ENCODE peak calls at places on chromosome 21, in six cellular contexts. C is LHCN-M2; J is AG04450; E is naive thymus-derived CD4-positive, alpha-beta T cell; U is activated CD8-positive, alpha-beta memory T cell treated with anti-CD3 and anti-CD28 coated beads for 48 hours; Z is nucleus accumbens. F is an unnamed sample.

GRCh38 chr21:38804617-38805281 is 980 bp upstream of the ETS2 start:
- DNase-seq in J (no peak), Z (peak; percentile 33), C (peak; percentile 46), E (no peak), U (no peak), F (peak; percentile 37)

GRCh38 chr21:35738342-35738961 is 321.9 kb downstream of the SETD4 start:
- DNase-seq in J (no peak), E (no peak), Z (no peak), C (no peak), U (no peak), F (no peak)

GRCh38 chr21:41836166-41837015 is 42.8 kb downstream of the PRDM15 start:
- DNase-seq in J (no peak), E (no peak), Z (no peak), C (no peak), U (no peak), F (no peak)

GRCh38 chr21:31874817-31875216 is 2.0 kb downstream of the HUNK start:
- DNase-seq in E (no peak), J (no peak), C (no peak), U (no peak), Z (no peak), F (no peak)

GRCh38 chr21:32322676-32323075 is 24.0 kb downstream of the MRAP start:
- DNase-seq in U (no peak), C (no peak), J (no peak), E (no peak), Z (no peak), F (no peak)

GRCh38 chr21:43876605-43877004 is 11.6 kb downstream of the AGPAT3 start:
- DNase-seq in Z (no peak), C (no peak), J (no peak), U (no peak), E (no peak), F (no peak)

GRCh38 chr21:31894441-31894840 is 21.6 kb downstream of the HUNK start:
- DNase-seq in Z (no peak), J (no peak), E (no peak), U (no peak), C (no peak), F (no peak)

GRCh38 chr21:37253991-37254390 is 13.1 kb downstream of the VPS26C start:
- DNase-seq in Z (no peak), E (no peak), J (peak; percentile 30), U (no peak), C (no peak), F (no peak)

GRCh38 chr21:42113926-42114409 is 42.9 kb downstream of the UMODL1 start:
- DNase-seq in Z (no peak), J (no peak), U (no peak), E (no peak), C (no peak), F (no peak)

GRCh38 chr21:32915099-32915498 is 110.6 kb upstream of the OLIG2 start:
- DNase-seq in Z (no peak), E (no peak), C (no peak), U (no peak), J (no peak), F (no peak)

GRCh38 chr21:37373539-37373938 is 7.0 kb downstream of the DYRK1A start:
- DNase-seq in J (no peak), U (no peak), E (no peak), C (peak; percentile 40), Z (no peak), F (no peak)

GRCh38 chr21:41124626-41125240 is 43.2 kb upstream of the BACE2 start:
- DNase-seq in Z (no peak), C (no peak), J (no peak), E (no peak), U (no peak), F (no peak)

GRCh38 chr21:41816583-41817165 is 49.8 kb upstream of the RIPK4 start:
- DNase-seq in E (peak; percentile 44), J (no peak), C (peak; percentile 30), U (peak; percentile 22), Z (peak; percentile 39), F (peak; percentile 43)

GRCh38 chr21:22351076-22351475 is 1352.9 kb downstream of the NCAM2 start:
- DNase-seq in J (no peak), E (no peak), C (no peak), Z (no peak), U (no peak), F (no peak)

GRCh38 chr21:45277101-45278045 is 10.3 kb downstream of the POFUT2 start:
- DNase-seq in C (no peak), Z (no peak), J (no peak), E (no peak), U (no peak), F (no peak)

GRCh38 chr21:19692231-19692630 is 1288.6 kb upstream of the TMPRSS15 start:
- DNase-seq in J (no peak), E (no peak), C (no peak), Z (no peak), U (no peak), F (no peak)

GRCh38 chr21:45356653-45357435 is 48.1 kb upstream of the COL18A1 start:
- DNase-seq in U (no peak), C (no peak), E (no peak), J (no peak), Z (no peak), F (no peak)

GRCh38 chr21:18138507-18138906 is 106.1 kb upstream of the CHODL start:
- DNase-seq in Z (no peak), J (no peak), U (no peak), E (no peak), C (no peak), F (no peak)

GRCh38 chr21:45556645-45557601 is 14.7 kb upstream of the SLC19A1 start:
- DNase-seq in C (no peak), U (no peak), Z (no peak), E (no peak), J (no peak), F (no peak)

GRCh38 chr21:18369115-18369514 is 34.5 kb downstream of the TMPRSS15 start:
- DNase-seq in J (no peak), E (no peak), U (no peak), C (peak; percentile 49), Z (no peak), F (peak; percentile 40)

GRCh38 chr21:44330698-44331097 is 8.5 kb downstream of the CFAP410 start:
- DNase-seq in U (no peak), J (no peak), C (no peak), E (no peak), Z (no peak), F (no peak)

GRCh38 chr21:46477765-46478164 is 19.1 kb downstream of the DIP2A start:
- DNase-seq in J (no peak), Z (no peak), E (no peak), U (no peak), C (peak; percentile 85), F (no peak)

GRCh38 chr21:17925900-17926299 is 106.7 kb upstream of the C21orf91 start:
- DNase-seq in C (peak; percentile 30), Z (no peak), U (no peak), E (no peak), J (no peak), F (peak; percentile 32)

GRCh38 chr21:36104306-36105300 is 30.3 kb upstream of the CBR3 start:
- DNase-seq in J (no peak), C (peak; percentile 70), U (peak; percentile 14), Z (peak; percentile 75), E (peak; percentile 31), F (peak; percentile 83)

GRCh38 chr21:30146558-30147282 is 19.9 kb downstream of the CLDN17 start:
- DNase-seq in J (no peak), E (no peak), C (no peak), U (no peak), Z (no peak), F (no peak)

GRCh38 chr21:17732306-17732705 is 86.8 kb downstream of the C21orf91 start:
- DNase-seq in E (no peak), Z (no peak), U (no peak), C (peak; percentile 66), J (no peak), F (no peak)